ENCODE peak calls at places on chromosomes 4 and X, in eight cellular contexts. M is activated CD8-positive, alpha-beta memory T cell treated with anti-CD3 and anti-CD28 coated beads for 1 hour; Q is DMS153; A is mesendoderm; K is heart left ventricle; H is PC-3; D is H9; O is T-helper 2 cell. T is an unnamed sample.

GRCh38 chrX:129968968-129969367 is 13.5 kb upstream of the BCORL1 start:
- DNase-seq in M (no peak), Q (no peak), A (no peak), K (no peak), H (no peak), D (no peak), O (no peak), T (no peak)

GRCh38 chr4:2930135-2930805 is 32.9 kb downstream of the NOP14 start:
- DNase-seq in M (no peak), Q (peak), A (no peak), K (no peak), H (no peak), D (peak), O (no peak), T (no peak)

GRCh38 chrX:31092476-31092875 is 20.6 kb upstream of the FTHL17 start:
- DNase-seq in M (no peak), Q (no peak), A (no peak), K (peak), H (no peak), D (no peak), O (no peak), T (no peak)

GRCh38 chrX:11380187-11380586 is 87.0 kb downstream of the AMELX start:
- DNase-seq in M (no peak), Q (no peak), A (no peak), K (no peak), H (peak), D (no peak), O (no peak), T (no peak)

GRCh38 chr4:125013891-125014290 is 300.9 kb upstream of the FAT4 start:
- DNase-seq in M (no peak), Q (no peak), A (peak), K (no peak), H (peak), D (peak), O (no peak), T (peak)

GRCh38 chr4:94649381-94650128 is 108.2 kb upstream of the BMPR1B start:
- DNase-seq in M (no peak), Q (no peak), A (no peak), K (no peak), H (no peak), D (no peak), O (no peak), T (no peak)

GRCh38 chr4:20370284-20370683 is 118.6 kb downstream of the SLIT2 start:
- DNase-seq in M (no peak), Q (no peak), A (no peak), K (no peak), H (no peak), D (no peak), O (no peak), T (no peak)

GRCh38 chrX:39802354-39802753 is 295.4 kb downstream of the BCOR start:
- DNase-seq in M (no peak), Q (no peak), A (no peak), K (no peak), H (no peak), D (no peak), O (no peak), T (no peak)

GRCh38 chr4:109410776-109411175 is 22.8 kb upstream of the SEC24B start:
- DNase-seq in M (no peak), Q (no peak), A (peak), K (no peak), H (peak), D (no peak), O (no peak), T (no peak)

GRCh38 chr4:537436-538264 is 38.4 kb downstream of the TMEM271 start:
- DNase-seq in M (no peak), Q (no peak), A (no peak), K (peak), H (no peak), D (no peak), O (no peak), T (no peak)

GRCh38 chr4:61648264-61648663 is 448.1 kb downstream of the ADGRL3 start:
- DNase-seq in M (no peak), Q (no peak), A (no peak), K (no peak), H (no peak), D (no peak), O (no peak), T (no peak)

GRCh38 chr4:6327220-6327917 is 57.7 kb downstream of the WFS1 start:
- DNase-seq in M (peak), Q (no peak), A (peak), K (peak), H (peak), D (peak), O (peak), T (peak)

GRCh38 chrX:56745019-56745418 is 16.0 kb downstream of the NBDY start:
- DNase-seq in M (no peak), Q (no peak), A (no peak), K (no peak), H (peak), D (no peak), O (no peak), T (no peak)

GRCh38 chr4:140252742-140253555 is 99.0 kb upstream of the MAML3 start:
- DNase-seq in M (peak), Q (peak), A (peak), K (peak), H (peak), D (peak), O (peak), T (peak)

GRCh38 chr4:7647211-7647931 is 212.6 kb upstream of the PSAPL1 start:
- DNase-seq in M (no peak), Q (no peak), A (no peak), K (no peak), H (no peak), D (no peak), O (no peak), T (no peak)

GRCh38 chr4:36786519-36786918 is 458.0 kb upstream of the NWD2 start:
- DNase-seq in M (no peak), Q (no peak), A (no peak), K (no peak), H (no peak), D (no peak), O (no peak), T (no peak)

GRCh38 chr4:183182873-183183725 is 84.0 kb downstream of the WWC2 start:
- DNase-seq in M (no peak), Q (peak), A (peak), K (no peak), H (peak), D (peak), O (no peak), T (peak)

GRCh38 chrX:31124536-31124935 is 52.7 kb upstream of the FTHL17 start:
- DNase-seq in M (no peak), Q (peak), A (no peak), K (peak), H (no peak), D (no peak), O (no peak), T (no peak)

GRCh38 chrX:138082881-138083280 is 517.0 kb downstream of the ZIC3 start:
- DNase-seq in M (no peak), Q (no peak), A (no peak), K (no peak), H (peak), D (no peak), O (no peak), T (no peak)

GRCh38 chr4:139099366-139099982 is 77.5 kb downstream of the ELF2 start:
- DNase-seq in M (peak), Q (peak), A (peak), K (peak), H (peak), D (peak), O (peak), T (peak)

T was measured in RWPE1.